ENCODE peak calls at places on chromosome 22, in four cellular contexts. B, W, I and V are unnamed samples.

GRCh38 chr22:43749473-43749872 is 62.6 kb downstream of the EFCAB6 start:
- ATAC-seq in B (no peak), W (no peak), I (no peak), V (no peak)

GRCh38 chr22:17095538-17095937 is 10.7 kb downstream of the IL17RA start:
- ATAC-seq in B (no peak), W (no peak), I (no peak), V (peak; percentile 56)

GRCh38 chr22:44003776-44004460 is 20.2 kb upstream of the PARVB start:
- ATAC-seq in B (no peak), W (no peak), I (no peak), V (no peak)

GRCh38 chr22:27747396-27748256 is 53.9 kb downstream of the MN1 start:
- ATAC-seq in B (no peak), W (peak; percentile 8), I (no peak), V (no peak)

GRCh38 chr22:43953988-43954771 is 1.1 kb upstream of the SAMM50 start:
- ATAC-seq in B (no peak), W (no peak), I (no peak), V (no peak)

GRCh38 chr22:32482708-32483107 is 8.1 kb downstream of the FBXO7 start:
- ATAC-seq in B (peak; percentile 80), W (no peak), I (peak; percentile 93), V (no peak)

GRCh38 chr22:17260291-17260690 is 41.1 kb upstream of the ADA2 start:
- ATAC-seq in B (no peak), W (no peak), I (no peak), V (no peak)

GRCh38 chr22:31279821-31280496 is 12.3 kb downstream of the PIK3IP1 start:
- ATAC-seq in B (peak; percentile 51), W (peak; percentile 25), I (peak; percentile 30), V (no peak)

GRCh38 chr22:40323681-40324083 is 22.6 kb upstream of the ADSL start:
- ATAC-seq in B (no peak), W (no peak), I (no peak), V (no peak)

GRCh38 chr22:19607198-19608113 is 83.2 kb upstream of the CLDN5 start:
- ATAC-seq in B (peak; percentile 89), W (peak; percentile 80), I (peak; percentile 66), V (no peak)

GRCh38 chr22:42978453-42979103 is 36.4 kb downstream of the PACSIN2 start:
- ATAC-seq in B (peak; percentile 80), W (peak; percentile 58), I (peak; percentile 16), V (peak; percentile 22)

GRCh38 chr22:50269573-50270301 is 443 bp downstream of the MAPK11 start:
- ATAC-seq in B (peak; percentile 13), W (peak; percentile 19), I (peak; percentile 60), V (peak; percentile 49)

GRCh38 chr22:38718414-38718813 is 12.7 kb downstream of the GTPBP1 start:
- ATAC-seq in B (peak; percentile 100), W (peak; percentile 96), I (peak; percentile 55), V (peak; percentile 100)

GRCh38 chr22:30247974-30248373 is 1.4 kb upstream of the LIF start:
- ATAC-seq in B (no peak), W (no peak), I (no peak), V (no peak)

GRCh38 chr22:41621099-41621910 is at the start of gene XRCC6:
- ATAC-seq in B (peak; percentile 78), W (peak; percentile 95), I (peak; percentile 93), V (peak; percentile 87)

GRCh38 chr22:30183861-30184278 is 62.7 kb downstream of the LIF start:
- ATAC-seq in B (no peak), W (no peak), I (peak; percentile 82), V (peak; percentile 92)

GRCh38 chr22:46454233-46454909 is 83.0 kb downstream of the CELSR1 start:
- ATAC-seq in B (peak; percentile 1), W (no peak), I (no peak), V (no peak)

GRCh38 chr22:24594569-24595120 is 1.8 kb upstream of the LRRC75B start:
- ATAC-seq in B (no peak), W (peak; percentile 40), I (no peak), V (no peak)

GRCh38 chr22:27798526-27799333 is 2.8 kb downstream of the MN1 start:
- ATAC-seq in B (no peak), W (no peak), I (no peak), V (no peak)